ENCODE peak calls at places on chromosomes 13 and 19, in four cellular contexts. K is HCT116, O is uterus, L is WERI-Rb-1. Z is an unnamed sample.
A peak's percentile ranks its signal among the peaks of the same experiment; 100 is the strongest.

GRCh38 chr13:50065712-50066111 is 50.5 kb downstream of the KCNRG start:
- DNase-seq in K (no peak), L (no peak), O (no peak), Z (no peak)

GRCh38 chr13:25678398-25678797 is 306.6 kb downstream of the ATP8A2 start:
- DNase-seq in O (no peak), L (no peak), K (no peak), Z (no peak)

GRCh38 chr13:22271963-22272362 is 601.1 kb downstream of the FGF9 start:
- DNase-seq in L (no peak), K (no peak), O (no peak), Z (no peak)

GRCh38 chr19:3137139-3137538 is 1.3 kb downstream of the GNA15 start:
- DNase-seq in K (no peak), L (no peak), O (peak; percentile 49), Z (no peak)

GRCh38 chr13:39451301-39451700 is 151.7 kb downstream of the LHFPL6 start:
- DNase-seq in L (no peak), K (no peak), O (no peak), Z (no peak)

GRCh38 chr13:113152894-113153809 is 5.3 kb upstream of the PROZ start:
- DNase-seq in O (peak; percentile 53), L (peak; percentile 58), K (no peak), Z (peak; percentile 73)

GRCh38 chr19:49636230-49636932 is 3.6 kb downstream of the RRAS start:
- DNase-seq in L (no peak), K (no peak), O (no peak), Z (no peak)

GRCh38 chr19:35254341-35255297 is 5.8 kb downstream of the LSR start:
- DNase-seq in K (no peak), O (no peak), L (no peak), Z (peak; percentile 56)

GRCh38 chr13:100707818-100708740 is 33.5 kb upstream of the TMTC4 start:
- DNase-seq in O (no peak), L (no peak), K (no peak), Z (no peak)

GRCh38 chr13:49838989-49839388 is 46.5 kb upstream of the KPNA3 start:
- DNase-seq in O (no peak), K (no peak), L (no peak), Z (no peak)

GRCh38 chr13:93889430-93889829 is 590.1 kb downstream of the DCT start:
- DNase-seq in K (no peak), O (no peak), L (no peak), Z (no peak)

GRCh38 chr13:99991806-99992242 is 10.2 kb downstream of the ZIC2 start:
- DNase-seq in L (no peak), O (no peak), K (no peak), Z (peak; percentile 46)

GRCh38 chr19:43662487-43662886 is 7.5 kb downstream of the PLAUR start:
- DNase-seq in K (no peak), O (no peak), L (peak; percentile 28), Z (no peak)
- TF ChIP-seq CTCF in K (peak; percentile 43), O (no peak), L (peak; percentile 49), Z (no peak)

DNA sequence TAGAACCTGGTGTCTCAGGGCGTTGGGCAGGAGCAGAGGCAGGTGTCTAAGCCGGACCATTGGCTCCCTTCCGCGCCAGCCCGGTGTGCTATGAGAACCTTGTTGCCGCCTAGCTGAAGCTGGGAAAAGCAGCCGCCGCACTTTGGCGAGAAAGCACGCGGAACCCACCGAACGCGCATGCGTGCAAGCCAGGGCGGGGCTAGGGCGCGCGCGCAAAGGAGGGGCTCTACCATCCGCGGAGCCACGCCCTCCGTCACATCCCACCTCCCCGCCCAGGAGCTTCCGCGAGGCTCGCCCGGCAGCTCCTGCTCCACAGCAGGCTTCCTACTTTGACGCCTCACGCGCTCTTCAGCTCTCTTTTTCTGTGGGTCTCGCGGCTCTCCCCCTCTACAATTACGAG is 51.3 kb downstream of the WDR87 start:
- DNase-seq in K (no peak), L (no peak), O (no peak), Z (no peak)
- H3K4me3 ChIP-seq in K (no peak overlapping the region), L (no peak overlapping the region), O (no peak overlapping the region), Z (peak overlapping the region; percentile 4)

GRCh38 chr13:67369895-67370660 is 139.9 kb upstream of the PCDH9 start:
- DNase-seq in K (no peak), O (no peak), L (no peak), Z (no peak)
- H3K27ac ChIP-seq in K (no peak overlapping the region), O (no peak overlapping the region), L (no peak overlapping the region), Z (peak overlapping the region; percentile 80)

GRCh38 chr13:21176195-21176981 is at the start of the genes MRPL57 and SKA3:
- DNase-seq in O (peak; percentile 93), L (peak; percentile 97), K (peak; percentile 84), Z (peak; percentile 89)
- TF ChIP-seq CTCF in O (peak; percentile 20), L (no peak), K (no peak), Z (no peak)

GRCh38 chr19:58033741-58034475 is at the start of gene ZSCAN1:
- DNase-seq in K (no peak), O (peak; percentile 72), L (peak; percentile 98), Z (peak; percentile 75)
- H3K4me3 ChIP-seq in K (no peak within 1 kb of the TSS), O (peak within 1 kb of the TSS; percentile 17), L (peak within 1 kb of the TSS; percentile 69), Z (peak within 1 kb of the TSS; percentile 55)

GRCh38 chr19:41325947-41326706 is 16.2 kb downstream of the CCDC97 start:
- DNase-seq in O (no peak), K (no peak), L (no peak), Z (no peak)
- H3K27ac ChIP-seq in O (peak overlapping the region; percentile 99), K (no peak overlapping the region), L (no peak overlapping the region), Z (peak overlapping the region; percentile 93)

GRCh38 chr13:110714798-110715394 is 1.4 kb downstream of the ING1 start:
- DNase-seq in K (no peak), L (peak; percentile 79), O (peak; percentile 68), Z (peak; percentile 66)
- TF ChIP-seq CTCF in K (no peak), L (no peak), O (no peak), Z (no peak)

GRCh38 chr19:1066748-1067340 is at the start of gene ARHGAP45:
- DNase-seq in O (no peak), K (no peak), L (peak; percentile 54), Z (no peak)

GRCh38 chr19:1065606-1066109 is 1.3 kb upstream of the ARHGAP45 start:
- DNase-seq in O (no peak), K (peak; percentile 68), L (no peak), Z (no peak)

GRCh38 chr19:1067341-1068103 is 555 bp downstream of the ARHGAP45 start:
- DNase-seq in O (no peak), K (no peak), L (no peak), Z (no peak)

GRCh38 chr19:1064661-1065605 is 2.0 kb upstream of the ARHGAP45 start:
- DNase-seq in O (peak; percentile 51), K (peak; percentile 56), L (no peak), Z (no peak)

DNA sequence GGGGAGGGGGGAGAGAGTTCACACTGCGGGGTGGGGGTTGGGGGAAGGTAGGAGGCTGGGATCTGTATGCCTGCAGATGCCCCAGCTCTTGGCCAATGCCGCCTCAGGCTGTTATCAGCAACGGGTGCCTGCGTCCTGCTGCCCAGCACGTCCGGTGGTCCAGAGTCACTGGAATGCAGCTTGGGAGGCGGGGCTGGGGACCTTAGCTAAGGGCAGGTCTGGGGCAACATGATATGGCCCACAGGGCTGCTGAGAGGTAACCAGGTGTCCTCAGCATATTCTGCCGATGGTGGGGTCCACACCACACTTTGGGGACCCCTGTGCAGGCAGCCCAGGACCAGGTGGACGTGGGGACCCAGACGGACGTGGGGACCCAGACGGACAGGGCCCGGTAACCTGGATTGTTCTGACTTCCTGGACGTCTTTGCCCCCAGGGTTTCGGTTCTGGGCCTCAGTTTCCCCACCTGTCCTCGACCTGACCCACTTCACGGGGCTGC is 668 bp upstream of the ARHGAP45 start:
- DNase-seq in L (no peak), K (no peak), O (no peak), Z (no peak)
- H3K4me3 ChIP-seq in L (peak overlapping the region; percentile 63), K (peak overlapping the region; percentile 64), O (no peak overlapping the region), Z (peak overlapping the region; percentile 48)

GRCh38 chr19:14114439-14114838 is 3.1 kb downstream of the PRKACA start:
- DNase-seq in L (no peak), K (no peak), O (no peak), Z (no peak)
- H3K27ac ChIP-seq in L (no peak overlapping the region), K (peak overlapping the region; percentile 68), O (peak overlapping the region; percentile 81), Z (peak overlapping the region; percentile 92)

Z was measured in right atrium auricular region.